ENCODE peak calls at places on chromosome 1, in six cellular contexts. O is neural crest cell, X is T-helper 2 cell, V is upper lobe of right lung, S is iPS DF 19.7, J is NCI-H345. D is an unnamed sample.

GRCh38 chr1:162302246-162302645 is 74.4 kb downstream of the SPATA46 start:
- DNase-seq in S (no peak), V (no peak), X (no peak), J (no peak), O (no peak), D (no peak)

GRCh38 chr1:225881081-225882007 is 836 bp downstream of the TMEM63A start:
- DNase-seq in X (no peak), J (no peak), S (no peak), O (no peak), V (peak), D (no peak)

GRCh38 chr1:147723691-147724323 is 36.6 kb downstream of the GJA5 start:
- DNase-seq in V (peak), J (peak), S (peak), O (peak), X (no peak), D (peak)

GRCh38 chr1:1091344-1092148 is 17.4 kb upstream of the RNF223 start:
- DNase-seq in X (no peak), S (no peak), V (peak), J (no peak), O (no peak), D (no peak)

GRCh38 chr1:89261926-89262540 is 10.6 kb downstream of the GBP5 start:
- DNase-seq in X (no peak), V (no peak), S (no peak), J (peak), O (no peak), D (no peak)

GRCh38 chr1:198635964-198636363 is 2.9 kb upstream of the PTPRC start:
- DNase-seq in S (no peak), O (no peak), V (no peak), X (no peak), J (no peak), D (no peak)

GRCh38 chr1:58119971-58120370 is 426.6 kb downstream of the OMA1 start:
- DNase-seq in X (no peak), J (no peak), S (no peak), V (no peak), O (no peak), D (no peak)

GRCh38 chr1:240967070-240967724 is 355.2 kb upstream of the GREM2 start:
- DNase-seq in V (no peak), O (no peak), X (no peak), S (no peak), J (no peak), D (peak)

GRCh38 chr1:174788981-174789380 is 210.8 kb upstream of the CACYBP start:
- DNase-seq in X (no peak), O (no peak), J (no peak), V (no peak), S (no peak), D (no peak)

GRCh38 chr1:36203554-36204346 is 20.5 kb upstream of the THRAP3 start:
- DNase-seq in X (no peak), V (peak), O (no peak), J (no peak), S (no peak), D (no peak)

GRCh38 chr1:178091986-178092745 is 1.7 kb upstream of the RASAL2 start:
- DNase-seq in X (no peak), V (no peak), O (no peak), J (no peak), S (no peak), D (no peak)

GRCh38 chr1:100036718-100037664 is 67.2 kb downstream of the SLC35A3 start:
- DNase-seq in J (peak), O (no peak), X (no peak), S (no peak), V (no peak), D (no peak)

GRCh38 chr1:172629638-172630037 is 29.3 kb upstream of the FASLG start:
- DNase-seq in S (no peak), O (no peak), J (no peak), X (no peak), V (no peak), D (no peak)

GRCh38 chr1:95068956-95069710 is 3.6 kb downstream of the ALG14 start:
- DNase-seq in S (no peak), O (no peak), V (no peak), J (no peak), X (no peak), D (no peak)

GRCh38 chr1:34162852-34163766 is 1.9 kb downstream of the CSMD2 start:
- DNase-seq in O (peak), J (peak), S (no peak), V (peak), X (no peak), D (no peak)

GRCh38 chr1:60132985-60133673 is 59.6 kb upstream of the C1orf87 start:
- DNase-seq in J (no peak), S (no peak), O (no peak), X (no peak), V (no peak), D (no peak)

GRCh38 chr1:52702886-52703787 is 5.0 kb upstream of the COA7 start:
- DNase-seq in V (peak), O (peak), X (peak), J (peak), S (peak), D (peak)

GRCh38 chr1:26126321-26127084 is 14.9 kb downstream of the PDIK1L start:
- DNase-seq in V (no peak), J (no peak), O (no peak), S (no peak), X (no peak), D (no peak)

GRCh38 chr1:215526147-215526845 is 40.8 kb upstream of the KCTD3 start:
- DNase-seq in O (no peak), V (no peak), X (no peak), S (no peak), J (peak), D (no peak)

GRCh38 chr1:42385283-42385682 is 4.7 kb downstream of the RIMKLA start:
- DNase-seq in X (no peak), V (no peak), S (no peak), O (no peak), J (no peak), D (no peak)

GRCh38 chr1:223731076-223731770 is 18.9 kb downstream of the CAPN2 start:
- DNase-seq in V (peak), J (no peak), S (no peak), O (no peak), X (no peak), D (no peak)

GRCh38 chr1:30977105-30977504 is 68.5 kb upstream of the SDC3 start:
- DNase-seq in V (no peak), X (no peak), J (no peak), S (no peak), O (no peak), D (no peak)

GRCh38 chr1:108639899-108640560 is 20.9 kb downstream of the HENMT1 start:
- DNase-seq in O (no peak), S (no peak), J (no peak), V (no peak), X (no peak), D (no peak)

GRCh38 chr1:41380979-41381690 is 19.9 kb downstream of the FOXO6 start:
- DNase-seq in O (no peak), S (no peak), X (no peak), J (peak), V (peak), D (no peak)

GRCh38 chr1:240169188-240169587 is 77.5 kb downstream of the FMN2 start:
- DNase-seq in O (no peak), V (no peak), X (no peak), S (no peak), J (no peak), D (no peak)

GRCh38 chr1:14913475-14914155 is 239.9 kb upstream of the TMEM51 start:
- DNase-seq in O (no peak), S (no peak), X (no peak), J (peak), V (no peak), D (no peak)

GRCh38 chr1:109838838-109839240 is 71.8 kb upstream of the CSF1 start:
- DNase-seq in O (no peak), X (no peak), V (no peak), S (no peak), J (no peak), D (no peak)

GRCh38 chr1:55420866-55421265 is 205.7 kb upstream of the USP24 start:
- DNase-seq in V (no peak), J (no peak), X (no peak), S (no peak), O (no peak), D (no peak)

GRCh38 chr1:31742462-31743212 is 21.5 kb downstream of the ADGRB2 start:
- DNase-seq in O (no peak), J (no peak), V (no peak), X (no peak), S (no peak), D (no peak)

GRCh38 chr1:2596530-2597333 is 10.2 kb downstream of the PRXL2B start:
- DNase-seq in J (peak), O (no peak), X (no peak), V (peak), S (no peak), D (no peak)

GRCh38 chr1:175757381-175758015 is 14.1 kb upstream of the TNR start:
- DNase-seq in X (no peak), J (no peak), V (no peak), S (no peak), O (peak), D (peak)